ENCODE peak calls at places on chromosomes 5 and 9, in ten cellular contexts. O is cardiac fibroblast; L is amygdala; F is COR-L47; E is activated CD8-positive, alpha-beta memory T cell treated with anti-CD3 and anti-CD28 coated beads for 48 hours; Z is cardiac muscle cell; J is T-helper 9 cell; U is adrenal gland; N is SIG-M5; C is mesendoderm. P is an unnamed sample.

GRCh38 chr9:126337690-126338426 is 11.2 kb downstream of the MVB12B start:
- DNase-seq in O (no peak), L (peak; percentile 74), F (no peak), E (no peak), Z (no peak), J (no peak), U (no peak), N (no peak), C (no peak), P (no peak)

GRCh38 chr9:107737987-107738743 is 248.6 kb upstream of the KLF4 start:
- DNase-seq in O (peak; percentile 93), L (no peak), F (peak; percentile 44), E (no peak), Z (no peak), J (no peak), U (peak; percentile 96), N (no peak), C (no peak), P (peak; percentile 93)

GRCh38 chr5:36744041-36744677 is 132.4 kb upstream of the NIPBL start:
- DNase-seq in O (peak; percentile 5), L (no peak), F (no peak), E (no peak), Z (peak; percentile 5), J (no peak), U (no peak), N (no peak), C (peak; percentile 58), P (no peak)

GRCh38 chr5:116524505-116524904 is 50.1 kb downstream of the SEMA6A start:
- DNase-seq in O (no peak), L (no peak), F (no peak), E (no peak), Z (no peak), J (no peak), U (no peak), N (no peak), C (no peak), P (no peak)

GRCh38 chr5:3060283-3060682 is 308.8 kb upstream of the IRX2 start:
- DNase-seq in O (no peak), L (no peak), F (no peak), E (no peak), Z (no peak), J (no peak), U (no peak), N (no peak), C (no peak), P (no peak)

GRCh38 chr9:4020038-4020746 is 279.7 kb downstream of the GLIS3 start:
- DNase-seq in O (peak; percentile 20), L (no peak), F (no peak), E (no peak), Z (peak; percentile 35), J (no peak), U (no peak), N (no peak), C (no peak), P (no peak)

GRCh38 chr9:136511670-136512592 is 29.1 kb upstream of the SEC16A start:
- DNase-seq in O (peak; percentile 47), L (peak; percentile 65), F (no peak), E (no peak), Z (no peak), J (no peak), U (peak; percentile 49), N (no peak), C (no peak), P (peak; percentile 91)

GRCh38 chr9:16039988-16040761 is 487.3 kb downstream of the CCDC171 start:
- DNase-seq in O (no peak), L (no peak), F (no peak), E (no peak), Z (peak; percentile 21), J (no peak), U (no peak), N (no peak), C (peak; percentile 77), P (peak; percentile 31)

GRCh38 chr5:68368280-68368679 is 152.7 kb downstream of the PIK3R1 start:
- DNase-seq in O (peak; percentile 21), L (no peak), F (no peak), E (no peak), Z (no peak), J (no peak), U (no peak), N (no peak), C (no peak), P (no peak)

GRCh38 chr5:172528440-172528839 is 74.1 kb upstream of the SH3PXD2B start:
- DNase-seq in O (no peak), L (no peak), F (no peak), E (no peak), Z (no peak), J (no peak), U (no peak), N (no peak), C (no peak), P (no peak)

GRCh38 chr9:93651521-93651950 is 75.2 kb downstream of the PHF2 start:
- DNase-seq in O (no peak), L (no peak), F (no peak), E (no peak), Z (no peak), J (no peak), U (peak; percentile 0), N (no peak), C (no peak), P (no peak)

GRCh38 chr5:142342128-142342981 is 17.5 kb upstream of the SPRY4 start:
- DNase-seq in O (peak; percentile 78), L (no peak), F (no peak), E (no peak), Z (no peak), J (no peak), U (peak; percentile 90), N (no peak), C (no peak), P (no peak)

GRCh38 chr5:111781200-111781599 is 24.2 kb upstream of the NREP start:
- DNase-seq in O (peak; percentile 65), L (no peak), F (no peak), E (no peak), Z (no peak), J (no peak), U (peak; percentile 33), N (no peak), C (no peak), P (peak; percentile 57)

GRCh38 chr9:127937383-127938297 is at the start of gene DPM2:
- DNase-seq in O (peak; percentile 83), L (peak; percentile 52), F (peak; percentile 53), E (peak; percentile 72), Z (peak; percentile 89), J (peak; percentile 82), U (peak; percentile 81), N (no peak), C (peak; percentile 96), P (peak; percentile 85)

GRCh38 chr5:53376853-53377252 is 103.6 kb upstream of the FST start:
- DNase-seq in O (no peak), L (no peak), F (no peak), E (no peak), Z (no peak), J (no peak), U (no peak), N (no peak), C (no peak), P (no peak)

GRCh38 chr9:83707518-83707767 is 315 bp downstream of the UBQLN1 start:
- DNase-seq in O (peak; percentile 87), L (no peak), F (no peak), E (peak; percentile 57), Z (no peak), J (no peak), U (peak; percentile 84), N (no peak), C (no peak), P (no peak)

GRCh38 chr5:83683836-83684235 is 36.8 kb downstream of the HAPLN1 start:
- DNase-seq in O (no peak), L (no peak), F (no peak), E (no peak), Z (no peak), J (no peak), U (no peak), N (no peak), C (no peak), P (no peak)

GRCh38 chr9:104586496-104587180 is 12.6 kb downstream of the OR13C5 start:
- DNase-seq in O (peak; percentile 54), L (no peak), F (no peak), E (no peak), Z (no peak), J (no peak), U (no peak), N (no peak), C (no peak), P (peak; percentile 5)

P was measured in fibroblast of pulmonary artery.